ENCODE peak calls at places on chromosomes 2 and 18, in six cellular contexts. One of them, this sample, is unnamed.

GRCh38 chr2:74862268-74862964 is 28.5 kb downstream of the HK2 start:
- DNase-seq in H1: no peak
- DNase-seq in A549: no peak
- DNase-seq in K562: peak; percentile 77
- DNase-seq in GM12878: no peak
- DNase-seq in HepG2: no peak
- DNase-seq in this sample: peak; percentile 82

GRCh38 chr18:8949206-8949605 is 153.3 kb upstream of the NDUFV2 start:
- DNase-seq in K562: no peak
- DNase-seq in A549: no peak
- DNase-seq in GM12878: no peak
- DNase-seq in H1: no peak
- DNase-seq in HepG2: no peak
- DNase-seq in this sample: peak; percentile 63

GRCh38 chr2:54773838-54774237 is 50.4 kb downstream of the EML6 start:
- DNase-seq in GM12878: no peak
- DNase-seq in H1: peak; percentile 57
- DNase-seq in K562: peak; percentile 15
- DNase-seq in HepG2: no peak
- DNase-seq in A549: no peak
- DNase-seq in this sample: no peak

GRCh38 chr2:30649278-30649677 is 158.0 kb downstream of the CAPN13 start:
- DNase-seq in GM12878: no peak
- DNase-seq in H1: peak; percentile 39
- DNase-seq in HepG2: no peak
- DNase-seq in K562: no peak
- DNase-seq in A549: no peak
- DNase-seq in this sample: no peak

GRCh38 chr2:70035344-70035844 is 51.9 kb upstream of the PCBP1 start:
- DNase-seq in A549: no peak
- DNase-seq in GM12878: no peak
- DNase-seq in H1: no peak
- DNase-seq in K562: no peak
- DNase-seq in HepG2: no peak
- DNase-seq in this sample: no peak

GRCh38 chr2:71807969-71808451 is 339.7 kb downstream of the CYP26B1 start:
- DNase-seq in H1: peak; percentile 8
- DNase-seq in A549: no peak
- DNase-seq in K562: no peak
- DNase-seq in HepG2: no peak
- DNase-seq in GM12878: no peak
- DNase-seq in this sample: no peak

GRCh38 chr2:238171575-238172187 is 12.9 kb downstream of the ERFE start:
- DNase-seq in A549: no peak
- DNase-seq in HepG2: no peak
- DNase-seq in GM12878: no peak
- DNase-seq in H1: no peak
- DNase-seq in K562: no peak
- DNase-seq in this sample: no peak

GRCh38 chr2:223523541-223523940 is 78.6 kb downstream of the SCG2 start:
- DNase-seq in HepG2: no peak
- DNase-seq in GM12878: no peak
- DNase-seq in H1: no peak
- DNase-seq in A549: no peak
- DNase-seq in K562: no peak
- DNase-seq in this sample: no peak

GRCh38 chr2:134774786-134775641 is 56.2 kb upstream of the TMEM163 start:
- DNase-seq in HepG2: no peak
- DNase-seq in A549: no peak
- DNase-seq in GM12878: no peak
- DNase-seq in K562: peak; percentile 9
- DNase-seq in H1: no peak
- DNase-seq in this sample: peak; percentile 3

GRCh38 chr18:27599202-27599829 is 414.2 kb upstream of the CHST9 start:
- DNase-seq in K562: peak; percentile 53
- DNase-seq in GM12878: no peak
- DNase-seq in HepG2: peak; percentile 40
- DNase-seq in H1: peak; percentile 68
- DNase-seq in A549: peak; percentile 11
- DNase-seq in this sample: peak; percentile 24

GRCh38 chr2:32366595-32366994 is 9.8 kb downstream of the BIRC6 start:
- DNase-seq in K562: no peak
- DNase-seq in GM12878: no peak
- DNase-seq in A549: no peak
- DNase-seq in HepG2: no peak
- DNase-seq in H1: no peak
- DNase-seq in this sample: no peak

DNA sequence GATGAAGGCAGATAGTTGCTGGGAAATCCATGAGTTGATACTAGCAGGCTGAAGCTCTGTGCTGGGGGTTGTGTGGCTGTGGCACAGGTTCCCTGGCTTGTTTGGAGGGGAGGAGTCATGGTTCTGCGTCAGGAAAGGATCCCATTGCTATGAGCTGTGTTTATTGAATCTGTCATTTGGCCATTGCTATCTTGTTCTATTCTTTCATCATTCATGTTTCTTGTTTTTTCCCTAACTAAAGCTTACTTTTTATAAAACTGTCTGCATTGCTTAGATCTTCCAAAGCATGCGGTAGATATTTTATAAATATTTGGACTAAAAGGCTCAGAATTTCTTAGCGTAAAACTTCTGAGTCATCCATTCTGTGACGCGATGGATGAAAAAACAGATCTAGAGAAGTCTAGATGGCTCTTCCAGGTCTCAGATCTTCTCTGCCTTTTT is 335.3 kb downstream of the PTPRM start:
- DNase-seq in H1: no peak
- DNase-seq in GM12878: no peak
- DNase-seq in A549: peak; percentile 55
- DNase-seq in HepG2: no peak
- DNase-seq in K562: no peak
- DNase-seq in this sample: no peak
- TF ChIP-seq CHD2 in H1: no peak
- TF ChIP-seq CHD2 in GM12878: no peak
- TF ChIP-seq CHD2 in A549: no peak
- TF ChIP-seq CHD2 in HepG2: no peak
- TF ChIP-seq CHD2 in K562: no peak
- TF ChIP-seq CHD2 in this sample: no peak

DNA sequence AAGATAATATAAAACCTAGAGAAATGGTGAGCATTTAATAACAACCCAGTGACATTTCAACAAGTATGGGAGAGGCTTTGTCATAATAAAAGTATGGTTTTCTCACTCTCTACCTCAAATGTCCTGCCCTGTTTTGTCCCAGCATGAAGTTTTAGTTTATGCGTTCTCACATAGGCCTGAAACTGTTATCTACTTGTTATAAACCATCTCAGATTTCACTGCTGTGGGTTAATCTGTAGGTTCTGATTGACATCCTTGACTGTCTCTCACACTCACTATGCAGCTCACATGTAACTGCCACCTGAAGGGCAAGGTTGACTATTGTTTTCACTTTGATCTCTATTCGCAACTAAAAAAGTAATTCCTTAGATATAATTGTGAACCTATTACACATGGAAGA is 44.9 kb downstream of the ZEB2 start:
- DNase-seq in K562: no peak
- DNase-seq in GM12878: no peak
- DNase-seq in HepG2: no peak
- DNase-seq in H1: no peak
- DNase-seq in A549: no peak
- DNase-seq in this sample: no peak
- TF ChIP-seq CHD2 in K562: no peak
- TF ChIP-seq CHD2 in GM12878: no peak
- TF ChIP-seq CHD2 in HepG2: no peak
- TF ChIP-seq CHD2 in H1: no peak
- TF ChIP-seq CHD2 in A549: no peak
- TF ChIP-seq CHD2 in this sample: no peak

GRCh38 chr2:172455121-172455515 is 27.7 kb downstream of the ITGA6 start:
- DNase-seq in K562: no peak
- DNase-seq in GM12878: no peak
- DNase-seq in H1: no peak
- DNase-seq in A549: no peak
- DNase-seq in HepG2: no peak
- DNase-seq in this sample: no peak

GRCh38 chr2:172454404-172455120 is 27.2 kb downstream of the ITGA6 start:
- DNase-seq in HepG2: no peak
- DNase-seq in GM12878: no peak
- DNase-seq in A549: no peak
- DNase-seq in K562: no peak
- DNase-seq in H1: no peak
- DNase-seq in this sample: no peak

GRCh38 chr2:172456002-172456401 is 28.6 kb downstream of the ITGA6 start:
- DNase-seq in GM12878: no peak
- DNase-seq in HepG2: no peak
- DNase-seq in H1: no peak
- DNase-seq in A549: no peak
- DNase-seq in K562: no peak
- DNase-seq in this sample: no peak

GRCh38 chr2:172458561-172459124 is 31.3 kb downstream of the ITGA6 start:
- DNase-seq in A549: no peak
- DNase-seq in HepG2: no peak
- DNase-seq in K562: no peak
- DNase-seq in H1: no peak
- DNase-seq in GM12878: no peak
- DNase-seq in this sample: no peak

GRCh38 chr2:172457606-172458005 is 30.2 kb downstream of the ITGA6 start:
- DNase-seq in A549: no peak
- DNase-seq in GM12878: no peak
- DNase-seq in H1: no peak
- DNase-seq in HepG2: no peak
- DNase-seq in K562: no peak
- DNase-seq in this sample: no peak
- TF ChIP-seq CHD2 in A549: no peak
- TF ChIP-seq CHD2 in GM12878: no peak
- TF ChIP-seq CHD2 in H1: no peak
- TF ChIP-seq CHD2 in HepG2: no peak
- TF ChIP-seq CHD2 in K562: no peak
- TF ChIP-seq CHD2 in this sample: no peak

DNA sequence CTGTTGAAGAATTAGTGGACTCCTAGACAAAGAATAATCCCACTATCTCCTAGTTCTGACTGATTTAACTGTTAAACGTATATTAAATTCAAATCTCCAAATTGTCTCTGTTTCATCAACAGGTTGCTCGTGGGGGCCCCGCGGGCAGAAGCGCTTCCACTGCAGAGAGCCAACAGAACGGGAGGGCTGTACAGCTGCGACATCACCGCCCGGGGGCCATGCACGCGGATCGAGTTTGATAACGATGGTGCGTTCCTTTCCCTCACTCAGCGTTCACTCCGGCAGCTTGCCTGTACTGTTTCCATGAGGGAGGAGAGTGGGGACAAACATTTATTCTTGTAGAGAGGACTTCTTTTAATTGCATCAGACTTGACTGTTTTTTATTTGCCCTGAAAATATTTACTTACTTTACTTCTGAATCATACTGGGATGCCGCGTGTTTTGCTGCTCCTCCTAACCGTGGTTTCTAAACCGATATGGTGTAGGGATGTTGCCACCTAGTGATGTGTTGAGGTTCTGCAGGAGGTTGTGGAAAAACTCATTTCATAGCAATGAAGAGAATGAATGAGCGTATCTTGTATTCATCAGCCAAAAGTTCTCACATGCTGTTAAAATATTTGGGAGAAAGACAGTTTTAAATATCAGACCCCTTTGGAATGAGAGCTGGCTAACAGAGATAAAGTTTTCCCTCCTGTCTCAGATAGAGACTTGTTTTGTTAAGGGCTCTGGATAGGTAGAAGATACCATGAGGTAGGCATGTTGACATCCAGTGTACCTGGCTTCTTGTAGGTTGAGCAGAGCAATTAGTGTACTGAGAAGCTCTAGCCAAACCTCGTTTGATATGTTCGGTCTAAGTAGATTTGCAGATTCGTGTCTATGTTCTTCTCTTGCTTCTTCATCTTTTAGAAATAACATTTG is 38.3 kb downstream of the ITGA6 start:
- DNase-seq in K562: peak; percentile 76
- DNase-seq in HepG2: peak; percentile 95
- DNase-seq in H1: peak; percentile 73
- DNase-seq in A549: peak; percentile 40
- DNase-seq in GM12878: no peak
- DNase-seq in this sample: peak; percentile 67
- TF ChIP-seq CHD2 in K562: no peak
- TF ChIP-seq CHD2 in HepG2: no peak
- TF ChIP-seq CHD2 in H1: no peak
- TF ChIP-seq CHD2 in A549: no peak
- TF ChIP-seq CHD2 in GM12878: no peak
- TF ChIP-seq CHD2 in this sample: no peak

DNA sequence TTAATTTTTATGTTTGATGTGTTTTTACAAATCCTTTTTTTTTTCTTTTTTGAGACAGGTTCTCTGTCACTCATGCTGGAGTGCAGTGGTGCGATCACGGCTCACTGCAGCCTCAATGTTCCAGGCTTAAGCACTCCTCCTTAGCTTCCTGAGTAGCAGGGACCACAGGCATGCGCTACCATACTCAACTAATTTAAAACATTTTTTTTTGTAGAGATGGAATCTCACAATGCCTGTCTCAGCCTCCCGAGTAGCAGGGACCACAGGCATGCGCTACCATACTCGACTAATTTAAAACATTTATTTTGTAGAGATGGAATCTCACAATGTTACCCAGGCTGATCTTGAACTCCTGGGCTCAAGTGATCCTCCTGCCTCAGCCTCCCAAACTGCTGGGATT is 3.2 kb downstream of the NOTO start:
- DNase-seq in GM12878: no peak
- DNase-seq in HepG2: no peak
- DNase-seq in H1: no peak
- DNase-seq in K562: no peak
- DNase-seq in A549: no peak
- DNase-seq in this sample: no peak
- TF ChIP-seq CHD2 in GM12878: no peak
- TF ChIP-seq CHD2 in HepG2: no peak
- TF ChIP-seq CHD2 in H1: no peak
- TF ChIP-seq CHD2 in K562: no peak
- TF ChIP-seq CHD2 in A549: no peak
- TF ChIP-seq CHD2 in this sample: no peak